ENCODE peak calls at places on chromosomes 7 and 10, in five cellular contexts. One of them, this sample, is unnamed.

GRCh38 chr7:15839415-15840100 is 153.1 kb upstream of the MEOX2 start:
- DNase-seq in endothelial cell of umbilical vein: peak; percentile 78
- DNase-seq in gastrocnemius medialis: peak; percentile 58
- DNase-seq in GM12892: no peak
- DNase-seq in erythroblast: no peak
- DNase-seq in this sample: peak; percentile 9

GRCh38 chr7:94056796-94057207 is 52.6 kb upstream of the BET1 start:
- DNase-seq in GM12892: no peak
- DNase-seq in gastrocnemius medialis: no peak
- DNase-seq in erythroblast: no peak
- DNase-seq in endothelial cell of umbilical vein: no peak
- DNase-seq in this sample: no peak

GRCh38 chr10:1120146-1120695 is 64.0 kb downstream of the WDR37 start:
- DNase-seq in GM12892: no peak
- DNase-seq in endothelial cell of umbilical vein: no peak
- DNase-seq in gastrocnemius medialis: no peak
- DNase-seq in erythroblast: no peak
- DNase-seq in this sample: no peak

GRCh38 chr7:70523626-70524351 is 608.2 kb upstream of the GALNT17 start:
- DNase-seq in endothelial cell of umbilical vein: no peak
- DNase-seq in GM12892: no peak
- DNase-seq in gastrocnemius medialis: no peak
- DNase-seq in erythroblast: no peak
- DNase-seq in this sample: no peak

GRCh38 chr7:78492146-78492545 is 693.6 kb downstream of the PHTF2 start:
- DNase-seq in GM12892: no peak
- DNase-seq in gastrocnemius medialis: no peak
- DNase-seq in erythroblast: no peak
- DNase-seq in endothelial cell of umbilical vein: no peak
- DNase-seq in this sample: no peak

GRCh38 chr10:126013489-126014281 is 117.3 kb downstream of the FANK1 start:
- DNase-seq in endothelial cell of umbilical vein: peak; percentile 54
- DNase-seq in erythroblast: peak; percentile 8
- DNase-seq in GM12892: no peak
- DNase-seq in gastrocnemius medialis: no peak
- DNase-seq in this sample: peak; percentile 51

GRCh38 chr10:58157076-58157766 is 110.5 kb downstream of the IPMK start:
- DNase-seq in GM12892: no peak
- DNase-seq in endothelial cell of umbilical vein: no peak
- DNase-seq in gastrocnemius medialis: no peak
- DNase-seq in erythroblast: no peak
- DNase-seq in this sample: peak; percentile 38

GRCh38 chr7:12805518-12805928 is 118.1 kb downstream of the ARL4A start:
- DNase-seq in gastrocnemius medialis: no peak
- DNase-seq in GM12892: no peak
- DNase-seq in endothelial cell of umbilical vein: no peak
- DNase-seq in erythroblast: no peak
- DNase-seq in this sample: no peak

GRCh38 chr10:38038107-38038931 is 27.8 kb downstream of the ZNF33A start:
- DNase-seq in gastrocnemius medialis: no peak
- DNase-seq in endothelial cell of umbilical vein: no peak
- DNase-seq in GM12892: peak; percentile 12
- DNase-seq in erythroblast: no peak
- DNase-seq in this sample: peak; percentile 5

GRCh38 chr7:107404740-107405537 is 64.9 kb upstream of the GPR22 start:
- DNase-seq in endothelial cell of umbilical vein: peak; percentile 7
- DNase-seq in gastrocnemius medialis: no peak
- DNase-seq in GM12892: no peak
- DNase-seq in erythroblast: no peak
- DNase-seq in this sample: no peak

GRCh38 chr7:141648276-141649114 is 53.5 kb downstream of the DENND11 start:
- DNase-seq in GM12892: no peak
- DNase-seq in erythroblast: no peak
- DNase-seq in gastrocnemius medialis: no peak
- DNase-seq in endothelial cell of umbilical vein: no peak
- DNase-seq in this sample: no peak

GRCh38 chr7:133860628-133861135 is 266.5 kb upstream of the LRGUK start:
- DNase-seq in gastrocnemius medialis: no peak
- DNase-seq in GM12892: no peak
- DNase-seq in endothelial cell of umbilical vein: peak; percentile 74
- DNase-seq in erythroblast: no peak
- DNase-seq in this sample: no peak

GRCh38 chr7:97639036-97639435 is 92.8 kb upstream of the TAC1 start:
- DNase-seq in endothelial cell of umbilical vein: no peak
- DNase-seq in GM12892: no peak
- DNase-seq in erythroblast: no peak
- DNase-seq in gastrocnemius medialis: no peak
- DNase-seq in this sample: no peak

GRCh38 chr7:50304158-50304910 is at the start of gene IKZF1:
- DNase-seq in endothelial cell of umbilical vein: no peak
- DNase-seq in erythroblast: peak; percentile 80
- DNase-seq in GM12892: no peak
- DNase-seq in gastrocnemius medialis: peak; percentile 29
- DNase-seq in this sample: no peak

GRCh38 chr10:95437669-95438068 is 123.5 kb downstream of the SORBS1 start:
- DNase-seq in erythroblast: no peak
- DNase-seq in gastrocnemius medialis: no peak
- DNase-seq in endothelial cell of umbilical vein: no peak
- DNase-seq in GM12892: no peak
- DNase-seq in this sample: no peak

GRCh38 chr10:127996586-127996985 is 89.7 kb downstream of the PTPRE start:
- DNase-seq in gastrocnemius medialis: peak; percentile 60
- DNase-seq in endothelial cell of umbilical vein: no peak
- DNase-seq in GM12892: no peak
- DNase-seq in erythroblast: no peak
- DNase-seq in this sample: no peak

GRCh38 chr10:28302012-28302667 is 724 bp downstream of the MPP7 start:
- DNase-seq in gastrocnemius medialis: no peak
- DNase-seq in erythroblast: no peak
- DNase-seq in endothelial cell of umbilical vein: peak; percentile 11
- DNase-seq in GM12892: no peak
- DNase-seq in this sample: no peak

GRCh38 chr7:22435105-22435504 is 64.9 kb downstream of the STEAP1B start:
- DNase-seq in endothelial cell of umbilical vein: no peak
- DNase-seq in gastrocnemius medialis: no peak
- DNase-seq in GM12892: no peak
- DNase-seq in erythroblast: no peak
- DNase-seq in this sample: no peak

GRCh38 chr10:21261705-21262285 is 263.7 kb downstream of the SKIDA1 start:
- DNase-seq in endothelial cell of umbilical vein: no peak
- DNase-seq in erythroblast: no peak
- DNase-seq in gastrocnemius medialis: no peak
- DNase-seq in GM12892: no peak
- DNase-seq in this sample: no peak

GRCh38 chr10:132054564-132054963 is 11.2 kb upstream of the JAKMIP3 start:
- DNase-seq in GM12892: no peak
- DNase-seq in endothelial cell of umbilical vein: no peak
- DNase-seq in gastrocnemius medialis: no peak
- DNase-seq in erythroblast: no peak
- DNase-seq in this sample: peak; percentile 23

GRCh38 chr10:121598261-121599249 is at the start of gene FGFR2:
- DNase-seq in endothelial cell of umbilical vein: peak; percentile 73
- DNase-seq in GM12892: peak; percentile 40
- DNase-seq in gastrocnemius medialis: peak; percentile 24
- DNase-seq in erythroblast: peak; percentile 57
- DNase-seq in this sample: peak; percentile 69

GRCh38 chr10:21687197-21687993 is 153.4 kb downstream of the MLLT10 start:
- DNase-seq in GM12892: no peak
- DNase-seq in endothelial cell of umbilical vein: no peak
- DNase-seq in gastrocnemius medialis: no peak
- DNase-seq in erythroblast: peak; percentile 51
- DNase-seq in this sample: no peak

GRCh38 chr10:34236927-34237326 is 578.2 kb downstream of the PARD3 start:
- DNase-seq in GM12892: no peak
- DNase-seq in endothelial cell of umbilical vein: no peak
- DNase-seq in gastrocnemius medialis: no peak
- DNase-seq in erythroblast: no peak
- DNase-seq in this sample: no peak

GRCh38 chr10:103657061-103657591 is 163.6 kb downstream of the NEURL1 start:
- DNase-seq in GM12892: no peak
- DNase-seq in gastrocnemius medialis: no peak
- DNase-seq in endothelial cell of umbilical vein: no peak
- DNase-seq in erythroblast: no peak
- DNase-seq in this sample: no peak

GRCh38 chr10:103659674-103660363 is 166.3 kb downstream of the NEURL1 start:
- DNase-seq in gastrocnemius medialis: peak; percentile 75
- DNase-seq in GM12892: peak; percentile 91
- DNase-seq in endothelial cell of umbilical vein: peak; percentile 52
- DNase-seq in erythroblast: peak; percentile 76
- DNase-seq in this sample: peak; percentile 99

GRCh38 chr10:103660364-103661197 is 167.1 kb downstream of the NEURL1 start:
- DNase-seq in endothelial cell of umbilical vein: peak; percentile 22
- DNase-seq in erythroblast: peak; percentile 60
- DNase-seq in GM12892: peak; percentile 46
- DNase-seq in gastrocnemius medialis: no peak
- DNase-seq in this sample: no peak

GRCh38 chr10:103654925-103655324 is 161.4 kb downstream of the NEURL1 start:
- DNase-seq in erythroblast: no peak
- DNase-seq in GM12892: no peak
- DNase-seq in endothelial cell of umbilical vein: no peak
- DNase-seq in gastrocnemius medialis: no peak
- DNase-seq in this sample: no peak

DNA sequence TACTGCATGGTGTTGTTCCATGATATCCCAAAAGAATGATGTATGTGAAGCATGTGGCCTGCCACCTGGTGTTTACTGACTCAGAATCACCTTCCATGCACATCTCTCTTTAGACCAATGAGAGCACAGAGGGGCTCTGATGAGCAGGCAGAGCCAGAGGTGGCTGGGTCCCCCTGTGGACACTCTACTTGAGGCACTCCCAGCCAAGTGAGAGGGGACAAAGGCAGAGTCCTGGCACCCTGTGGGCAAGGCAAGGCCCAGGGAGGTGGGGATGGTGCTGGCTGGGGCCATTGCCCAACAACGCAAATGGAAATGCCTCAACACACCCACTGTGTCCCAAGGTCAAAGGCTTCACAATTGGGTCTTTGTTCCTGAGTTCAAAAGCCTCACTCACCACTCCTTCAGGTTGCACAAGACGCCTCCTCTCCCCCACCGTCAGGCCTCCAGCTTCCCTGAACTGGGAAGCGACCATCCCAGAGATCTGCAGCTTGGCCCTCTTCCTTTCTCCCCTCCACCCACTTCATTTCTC is 164.6 kb downstream of the NEURL1 start:
- DNase-seq in erythroblast: no peak
- DNase-seq in gastrocnemius medialis: no peak
- DNase-seq in endothelial cell of umbilical vein: no peak
- DNase-seq in GM12892: no peak
- DNase-seq in this sample: no peak
- TF ChIP-seq POLR2A in erythroblast: no peak
- TF ChIP-seq POLR2A in gastrocnemius medialis: no peak
- TF ChIP-seq POLR2A in endothelial cell of umbilical vein: no peak
- TF ChIP-seq POLR2A in GM12892: no peak
- TF ChIP-seq POLR2A in this sample: no peak

DNA sequence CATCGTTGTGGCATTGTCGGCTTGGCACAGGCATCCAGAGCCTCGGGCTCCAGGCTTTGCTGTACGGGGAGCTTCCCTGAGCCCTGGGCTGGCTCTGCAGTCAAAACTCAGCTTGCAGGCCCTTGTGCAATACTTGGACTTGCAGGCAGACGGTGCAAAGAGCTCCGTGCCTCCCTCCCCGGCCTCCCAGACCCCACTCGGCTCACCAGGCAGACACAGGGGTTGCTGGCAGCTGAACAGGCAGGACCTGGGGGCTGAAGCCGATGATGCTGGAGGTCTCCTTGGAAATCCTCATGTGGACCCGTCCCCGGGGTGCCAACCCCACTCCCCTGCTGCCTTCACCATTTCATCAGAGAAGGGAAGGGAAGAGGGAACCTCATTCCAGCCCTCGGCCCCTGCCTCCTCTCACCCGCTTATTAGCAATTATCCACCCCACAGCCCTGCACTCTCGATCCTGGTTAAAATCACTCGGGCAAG is 59.6 kb upstream of the GNA12 start:
- DNase-seq in erythroblast: no peak
- DNase-seq in endothelial cell of umbilical vein: no peak
- DNase-seq in GM12892: no peak
- DNase-seq in gastrocnemius medialis: no peak
- DNase-seq in this sample: no peak
- TF ChIP-seq POLR2A in erythroblast: no peak
- TF ChIP-seq POLR2A in endothelial cell of umbilical vein: no peak
- TF ChIP-seq POLR2A in GM12892: peak; percentile 20
- TF ChIP-seq POLR2A in gastrocnemius medialis: no peak
- TF ChIP-seq POLR2A in this sample: no peak

GRCh38 chr7:5701085-5701914 is 80.2 kb downstream of the RNF216 start:
- DNase-seq in GM12892: no peak
- DNase-seq in endothelial cell of umbilical vein: peak; percentile 41
- DNase-seq in erythroblast: no peak
- DNase-seq in gastrocnemius medialis: no peak
- DNase-seq in this sample: no peak
- TF ChIP-seq POLR2A in GM12892: peak; percentile 26
- TF ChIP-seq POLR2A in endothelial cell of umbilical vein: no peak
- TF ChIP-seq POLR2A in erythroblast: no peak
- TF ChIP-seq POLR2A in gastrocnemius medialis: no peak
- TF ChIP-seq POLR2A in this sample: no peak

GRCh38 chr10:97318772-97319651 is at the start of gene FRAT1:
- DNase-seq in erythroblast: peak; percentile 93
- DNase-seq in gastrocnemius medialis: peak; percentile 80
- DNase-seq in GM12892: peak; percentile 58
- DNase-seq in endothelial cell of umbilical vein: peak; percentile 93
- DNase-seq in this sample: peak; percentile 88

GRCh38 chr10:97321807-97322195 is 2.7 kb downstream of the FRAT1 start:
- DNase-seq in erythroblast: no peak
- DNase-seq in GM12892: no peak
- DNase-seq in gastrocnemius medialis: no peak
- DNase-seq in endothelial cell of umbilical vein: no peak
- DNase-seq in this sample: no peak

GRCh38 chr10:97319671-97320479 is 804 bp downstream of the FRAT1 start:
- DNase-seq in endothelial cell of umbilical vein: peak; percentile 46
- DNase-seq in erythroblast: peak; percentile 79
- DNase-seq in gastrocnemius medialis: peak; percentile 44
- DNase-seq in GM12892: no peak
- DNase-seq in this sample: no peak

GRCh38 chr10:97320480-97321031 is 1.5 kb downstream of the FRAT1 start:
- DNase-seq in endothelial cell of umbilical vein: no peak
- DNase-seq in erythroblast: peak; percentile 69
- DNase-seq in gastrocnemius medialis: no peak
- DNase-seq in GM12892: no peak
- DNase-seq in this sample: no peak

DNA sequence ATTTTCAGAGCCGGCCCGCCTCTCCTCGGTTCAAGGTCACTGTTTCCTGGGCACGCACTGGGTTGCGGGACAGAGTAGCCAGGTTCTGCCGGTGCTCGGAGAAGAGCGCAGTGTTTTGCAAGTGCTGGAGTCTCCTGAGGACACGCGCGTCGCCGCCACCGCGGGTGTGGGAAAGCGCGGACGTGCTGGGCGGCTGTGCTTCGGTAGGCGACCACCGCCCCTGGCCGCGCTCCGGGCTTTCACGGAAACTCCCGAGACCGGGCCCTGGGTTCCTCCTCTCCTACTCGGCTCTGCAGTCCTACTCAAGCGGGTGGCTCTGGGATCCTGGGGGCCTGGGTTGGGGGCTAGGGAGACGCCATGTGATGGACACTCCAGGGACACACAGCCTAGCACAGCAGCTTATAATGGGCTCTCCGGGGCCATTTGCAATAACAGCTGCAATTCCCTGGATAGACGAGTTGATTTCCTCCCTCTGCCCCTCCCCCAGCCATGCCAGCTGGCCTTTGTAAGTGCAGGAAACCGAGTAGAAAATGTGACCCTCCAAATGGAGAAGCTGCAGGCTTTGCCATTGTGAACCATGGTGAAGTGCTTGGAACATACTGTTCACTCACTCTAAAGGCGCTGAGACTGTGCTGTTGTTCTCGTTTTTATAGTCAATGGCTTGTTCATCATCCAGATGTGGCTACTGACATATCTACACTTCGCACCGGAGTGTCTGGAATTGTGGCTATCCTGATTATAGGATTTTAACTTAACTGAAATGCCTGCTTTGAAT is 2.1 kb downstream of the FRAT1 start:
- DNase-seq in erythroblast: peak; percentile 56
- DNase-seq in endothelial cell of umbilical vein: peak; percentile 26
- DNase-seq in gastrocnemius medialis: peak; percentile 34
- DNase-seq in GM12892: no peak
- DNase-seq in this sample: no peak
- TF ChIP-seq POLR2A in erythroblast: no peak
- TF ChIP-seq POLR2A in endothelial cell of umbilical vein: no peak
- TF ChIP-seq POLR2A in gastrocnemius medialis: no peak
- TF ChIP-seq POLR2A in GM12892: no peak
- TF ChIP-seq POLR2A in this sample: no peak